ENCODE peak calls at places on chromosomes 16 and 17, in four cellular contexts. O is stimulated activated CD4-positive, alpha-beta T cell treated with anti-CD3 and anti-CD28 coated beads, Interleukin-2, amount 100 ng/mL, for 4 hours; P is cardiac septum; R is T-helper 17 cell. D is an unnamed sample.
A peak's percentile ranks its signal among the peaks of the same experiment; 100 is the strongest.

GRCh38 chr16:22189473-22190168 is 16.5 kb upstream of the EEF2K start:
- DNase-seq in O (peak; percentile 92), P (no peak), R (peak; percentile 93), D (peak; percentile 93)

GRCh38 chr16:75754126-75754525 is 27.8 kb upstream of the CPHXL start:
- DNase-seq in O (no peak), P (no peak), R (no peak), D (no peak)

GRCh38 chr16:85608887-85609286 is 4.2 kb upstream of the GSE1 start:
- DNase-seq in O (no peak), P (no peak), R (no peak), D (no peak)

GRCh38 chr17:77609553-77610517 is 348.7 kb upstream of the TNRC6C start:
- DNase-seq in O (peak; percentile 60), P (no peak), R (no peak), D (no peak)

GRCh38 chr17:71959129-71959528 is 161.7 kb upstream of the SOX9 start:
- DNase-seq in O (no peak), P (no peak), R (no peak), D (no peak)

GRCh38 chr17:1590031-1590746 is 27.6 kb upstream of the PITPNA start:
- DNase-seq in O (no peak), P (no peak), R (no peak), D (peak; percentile 93)

GRCh38 chr16:21950782-21951521 is 2.2 kb upstream of the UQCRC2 start:
- DNase-seq in O (no peak), P (no peak), R (no peak), D (no peak)

GRCh38 chr17:63697341-63698286 is 2.3 kb downstream of the LIMD2 start:
- DNase-seq in O (peak; percentile 69), P (peak; percentile 86), R (peak; percentile 70), D (no peak)

GRCh38 chr17:41340496-41340895 is 10.1 kb downstream of the KRT33A start:
- DNase-seq in O (no peak), P (no peak), R (no peak), D (no peak)

GRCh38 chr16:22198547-22199293 is 7.4 kb upstream of the EEF2K start:
- DNase-seq in O (no peak), P (no peak), R (no peak), D (no peak)

D was measured in posterior vena cava.